ENCODE peak calls at places on chromosomes 12 and 14, in five cellular contexts. K, N, J, M and A are unnamed samples.

GRCh38 chr14:105163040-105163742 is 5.4 kb downstream of the JAG2 start:
- DNase-seq in M (no peak), J (no peak), N (no peak), K (no peak), A (no peak)

GRCh38 chr12:131832393-131833231 is 4.4 kb downstream of the MMP17 start:
- DNase-seq in J (no peak), M (no peak), N (peak), K (no peak), A (peak)

GRCh38 chr12:72083096-72083825 is 144.6 kb downstream of the TPH2 start:
- DNase-seq in J (no peak), M (no peak), K (no peak), N (no peak), A (no peak)

GRCh38 chr14:103483600-103483999 is 39.0 kb downstream of the CKB start:
- DNase-seq in N (peak), K (no peak), J (no peak), M (no peak), A (peak)

GRCh38 chr12:62893276-62893675 is 41.7 kb downstream of the PPM1H start:
- DNase-seq in K (no peak), M (no peak), J (no peak), N (no peak), A (no peak)

GRCh38 chr12:46918631-46919030 is 92.8 kb upstream of the SLC38A4 start:
- DNase-seq in K (no peak), J (no peak), M (no peak), N (no peak), A (no peak)

GRCh38 chr12:112122823-112123690 is 2.3 kb upstream of the TRAFD1 start:
- DNase-seq in J (no peak), N (peak), M (no peak), K (no peak), A (peak)

GRCh38 chr12:4539167-4539870 is 629 bp downstream of the RAD51AP1 start:
- DNase-seq in N (no peak), M (no peak), J (no peak), K (no peak), A (no peak)

GRCh38 chr12:1922985-1923384 is 4.5 kb upstream of the CACNA2D4 start:
- DNase-seq in J (no peak), N (no peak), M (no peak), K (no peak), A (no peak)

GRCh38 chr12:57166971-57167371 is 19.6 kb upstream of the LRP1-AS start:
- DNase-seq in J (no peak), M (no peak), K (no peak), N (peak), A (no peak)

GRCh38 chr14:51554339-51554920 is 97.3 kb upstream of the FRMD6 start:
- DNase-seq in K (no peak), J (no peak), N (peak), M (no peak), A (peak)

GRCh38 chr12:44972746-44973421 is 78.0 kb downstream of the DBX2 start:
- DNase-seq in N (no peak), K (no peak), M (no peak), J (no peak), A (no peak)

GRCh38 chr14:104356738-104357688 is 218.6 kb downstream of the KIF26A start:
- DNase-seq in N (no peak), M (no peak), J (no peak), K (no peak), A (no peak)

GRCh38 chr12:107385518-107385917 is 292.2 kb upstream of the CRY1 start:
- DNase-seq in M (no peak), N (no peak), K (no peak), J (no peak), A (no peak)

GRCh38 chr14:76595266-76595665 is 166.0 kb upstream of the VASH1 start:
- DNase-seq in M (no peak), K (no peak), N (no peak), J (no peak), A (no peak)

GRCh38 chr14:59155886-59156285 is 32.6 kb upstream of the DAAM1 start:
- DNase-seq in J (no peak), N (no peak), K (no peak), M (no peak), A (no peak)

GRCh38 chr12:28191018-28191595 is 851 bp downstream of the CCDC91 start:
- DNase-seq in J (peak), M (no peak), K (peak), N (no peak), A (no peak)

GRCh38 chr12:65522956-65523857 is 244.7 kb downstream of the MSRB3 start:
- DNase-seq in M (no peak), N (no peak), J (no peak), K (no peak), A (no peak)

GRCh38 chr12:64608901-64609542 is 1.3 kb upstream of the RASSF3 start:
- DNase-seq in K (peak), M (peak), N (peak), J (no peak), A (no peak)

GRCh38 chr14:44657688-44658388 is 150.8 kb upstream of the FSCB start:
- DNase-seq in J (no peak), M (no peak), N (peak), K (no peak), A (no peak)

GRCh38 chr14:22531451-22532344 is 57.3 kb downstream of the DAD1 start:
- DNase-seq in N (no peak), J (no peak), K (no peak), M (peak), A (no peak)

GRCh38 chr14:85175556-85175955 is 354.4 kb upstream of the FLRT2 start:
- DNase-seq in J (no peak), K (no peak), N (peak), M (no peak), A (peak)

GRCh38 chr12:1523046-1523445 is 71.3 kb downstream of the FBXL14 start:
- DNase-seq in J (no peak), N (no peak), M (no peak), K (no peak), A (no peak)

GRCh38 chr12:38886931-38887330 is 18.5 kb downstream of the CPNE8 start:
- DNase-seq in M (no peak), J (no peak), K (no peak), N (no peak), A (no peak)

GRCh38 chr12:26629864-26630263 is 203.1 kb downstream of the ITPR2 start:
- DNase-seq in K (no peak), N (peak), M (no peak), J (no peak), A (no peak)

GRCh38 chr14:56168007-56168616 is 49.9 kb downstream of the PELI2 start:
- DNase-seq in N (no peak), K (no peak), J (no peak), M (no peak), A (no peak)

GRCh38 chr14:51780006-51780692 is 80.3 kb upstream of the GNG2 start:
- DNase-seq in M (peak), K (peak), N (peak), J (peak), A (peak)

GRCh38 chr14:93103392-93104080 is 12.2 kb downstream of the ITPK1 start:
- DNase-seq in M (peak), N (peak), K (peak), J (peak), A (no peak)

GRCh38 chr14:61145258-61145902 is 135.8 kb downstream of the TMEM30B start:
- DNase-seq in N (peak), J (no peak), M (no peak), K (peak), A (peak)

DNA sequence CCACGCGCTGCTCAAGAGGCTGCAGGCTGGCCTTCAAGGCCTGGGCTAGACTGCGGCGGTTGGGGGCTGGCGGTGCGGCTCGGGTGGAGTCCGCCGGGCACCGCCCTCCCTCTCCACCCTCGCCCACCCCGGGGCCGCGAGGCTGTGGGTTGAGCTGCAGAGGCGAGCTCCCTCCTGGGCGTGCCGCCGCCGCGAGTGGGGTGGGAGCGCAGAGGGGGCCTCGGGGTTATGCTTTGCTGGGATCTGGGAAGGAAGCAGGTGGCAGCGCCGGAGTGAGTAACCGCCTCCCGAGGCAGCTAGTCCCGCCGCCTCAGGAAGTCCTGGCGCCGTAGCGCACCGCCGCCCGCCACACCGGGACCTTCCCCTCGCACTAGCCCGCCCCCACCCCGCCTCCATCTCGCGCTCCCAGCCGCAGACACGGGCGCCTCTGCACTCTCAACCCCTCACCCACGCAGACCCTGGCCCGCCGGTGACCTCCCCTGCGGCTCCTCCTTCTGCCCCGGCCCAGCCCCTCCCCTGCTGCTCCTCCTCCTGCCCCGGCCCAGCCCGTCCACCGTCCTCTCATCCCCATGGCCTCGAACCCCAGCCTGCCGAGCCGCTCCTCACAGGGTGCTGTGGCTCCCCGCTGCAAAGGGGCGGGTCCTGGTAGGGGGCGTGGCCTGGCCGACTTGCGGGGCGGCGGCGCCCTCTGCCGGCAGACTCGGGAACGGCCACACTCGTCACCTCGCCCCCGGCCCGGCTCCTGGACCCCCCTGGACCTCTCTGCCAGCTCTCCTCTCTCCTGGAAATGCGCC is 16.6 kb downstream of the TAMALIN start:
- DNase-seq in K (peak), M (no peak), J (peak), N (peak), A (no peak)
- H3K27ac ChIP-seq in K (peak), M (no peak), J (peak), N (no peak), A (peak)

GRCh38 chr12:6276936-6277615 is 33.4 kb upstream of the PLEKHG6 start:
- DNase-seq in J (no peak), K (no peak), M (no peak), N (no peak), A (no peak)
- TF ChIP-seq CTCF in J (no peak), K (no peak), M (no peak), N (no peak), A (peak)

GRCh38 chr14:30601579-30601916 is 20.6 kb upstream of the SCFD1 start:
- DNase-seq in J (no peak), M (no peak), N (no peak), K (no peak), A (no peak)
- H3K27ac ChIP-seq in J (no peak), M (no peak), N (no peak), K (no peak), A (no peak)

DNA sequence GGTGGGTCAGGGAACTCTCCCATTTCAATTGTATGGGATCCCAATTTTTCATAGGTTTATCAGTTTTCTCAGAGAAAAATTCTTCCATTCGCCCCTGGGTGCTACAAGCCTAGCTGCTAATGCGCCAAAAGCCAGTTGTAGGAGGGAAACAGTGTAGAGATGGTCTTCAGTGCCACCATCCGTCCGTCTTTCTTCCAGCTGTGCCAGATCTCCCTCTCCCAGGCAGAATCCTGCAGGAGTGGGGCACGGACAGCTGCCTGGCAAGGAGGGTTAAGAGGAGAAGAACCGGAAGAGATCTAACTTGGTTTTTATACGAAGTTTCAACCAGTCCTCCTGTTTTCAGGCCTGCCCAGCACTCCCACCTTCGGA is 38.9 kb upstream of the FUT8 start:
- DNase-seq in M (no peak), K (no peak), N (peak), J (no peak), A (no peak)
- TF ChIP-seq CTCF in M (no peak), K (no peak), N (no peak), J (no peak), A (no peak)

GRCh38 chr14:68569970-68570409 is 222.9 kb downstream of the ZFP36L1 start:
- DNase-seq in M (no peak), K (no peak), J (no peak), N (no peak), A (no peak)
- H3K27ac ChIP-seq in M (no peak), K (no peak), J (no peak), N (no peak), A (no peak)

DNA sequence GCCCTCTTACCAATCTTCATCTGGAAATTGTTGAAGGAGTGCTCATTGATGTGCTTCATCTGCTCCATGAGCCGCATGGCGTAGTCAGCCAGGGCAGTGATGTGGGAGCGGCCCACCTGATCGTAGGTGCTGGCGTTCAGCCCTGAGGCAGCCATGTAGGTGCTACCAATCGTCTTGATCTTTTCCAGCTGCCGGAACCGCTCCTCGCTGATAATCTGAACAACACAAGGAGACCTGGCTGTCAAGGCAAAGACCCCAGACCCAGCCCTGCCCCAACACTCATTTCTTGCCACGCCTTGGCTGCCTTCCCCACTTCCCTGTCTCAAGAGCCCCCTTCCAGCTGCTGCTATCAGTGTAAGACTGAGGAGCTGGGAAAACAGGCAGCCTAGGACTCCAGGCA is 18.1 kb downstream of the ADCY6 start:
- DNase-seq in M (no peak), N (no peak), K (no peak), J (no peak), A (no peak)
- TF ChIP-seq CTCF in M (no peak), N (no peak), K (no peak), J (no peak), A (no peak)

GRCh38 chr12:124592050-124592449 is 24.6 kb upstream of the NCOR2 start:
- DNase-seq in K (no peak), N (peak), M (no peak), J (no peak), A (no peak)

GRCh38 chr12:124590447-124590846 is 23.0 kb upstream of the NCOR2 start:
- DNase-seq in M (no peak), J (no peak), K (no peak), N (no peak), A (no peak)

GRCh38 chr12:124586756-124587155 is 19.3 kb upstream of the NCOR2 start:
- DNase-seq in N (no peak), M (no peak), J (no peak), K (no peak), A (no peak)

GRCh38 chr12:124588689-124589318 is 21.4 kb upstream of the NCOR2 start:
- DNase-seq in K (no peak), N (peak), J (no peak), M (no peak), A (no peak)

DNA sequence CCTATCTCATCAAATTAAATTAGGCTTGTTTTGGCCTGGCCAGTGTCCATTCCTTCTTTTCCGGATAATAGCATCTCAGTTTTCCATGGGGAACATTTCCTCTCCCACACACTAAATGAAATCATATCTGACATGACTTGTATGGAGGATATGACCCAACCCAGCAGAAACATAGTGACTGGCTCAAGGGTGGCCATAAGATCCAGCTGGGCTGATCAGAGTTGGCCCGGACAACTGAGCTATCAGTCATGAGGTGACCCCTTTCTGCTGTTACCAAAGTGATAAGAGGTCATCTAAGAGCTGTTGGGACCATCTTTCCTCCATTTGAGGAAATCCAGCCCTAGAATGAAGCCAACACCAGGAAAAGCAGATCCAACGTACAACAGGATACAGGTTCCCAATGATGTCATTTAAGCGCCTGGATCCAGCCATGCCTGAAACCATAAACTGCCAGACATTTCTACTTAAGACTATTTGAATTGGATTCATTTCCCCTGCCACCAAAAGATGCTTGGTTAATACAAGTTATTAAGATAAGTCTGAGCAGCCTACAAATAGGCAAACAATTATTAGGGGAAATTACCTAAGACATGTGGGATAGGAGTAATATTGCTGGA is 20.7 kb upstream of the NCOR2 start:
- DNase-seq in N (no peak), J (no peak), K (no peak), M (no peak), A (no peak)
- H3K27ac ChIP-seq in N (no peak), J (no peak), K (peak), M (no peak), A (no peak)